ENCODE peak calls at places on chromosomes 12 and 14, in seven cellular contexts. I is neural crest cell, F is A549, G is MCF 10A, S is keratinocyte, D is B cell, Y is dorsolateral prefrontal cortex. E is an unnamed sample.

GRCh38 chr12:61513972-61514371 is 746.2 kb upstream of the USP15 start:
- DNase-seq in I (no peak), F (no peak), G (no peak), S (no peak), D (no peak), Y (no peak), E (no peak)

GRCh38 chr14:105867961-105868599 is 341.7 kb downstream of the TMEM121 start:
- DNase-seq in I (no peak), F (no peak), G (no peak), S (no peak), D (no peak), Y (peak), E (no peak)

GRCh38 chr14:102849522-102850379 is 72.5 kb downstream of the TRAF3 start:
- DNase-seq in I (no peak), F (no peak), G (no peak), S (no peak), D (no peak), Y (no peak), E (no peak)

GRCh38 chr14:70254476-70254961 is 65.8 kb upstream of the SLC8A3 start:
- DNase-seq in I (peak), F (no peak), G (peak), S (no peak), D (peak), Y (no peak), E (no peak)

GRCh38 chr14:81478446-81478845 is 55.2 kb downstream of the SEL1L start:
- DNase-seq in I (no peak), F (no peak), G (peak), S (no peak), D (no peak), Y (no peak), E (no peak)

GRCh38 chr12:77087427-77087826 is 22.1 kb upstream of the E2F7 start:
- DNase-seq in I (no peak), F (no peak), G (no peak), S (no peak), D (no peak), Y (no peak), E (no peak)

GRCh38 chr14:96126339-96126770 is 78.3 kb upstream of the BDKRB2 start:
- DNase-seq in I (no peak), F (no peak), G (no peak), S (no peak), D (no peak), Y (no peak), E (no peak)

GRCh38 chr12:103729499-103729898 is 111.5 kb downstream of the NT5DC3 start:
- DNase-seq in I (no peak), F (no peak), G (no peak), S (no peak), D (no peak), Y (no peak), E (no peak)

GRCh38 chr12:121711925-121712461 is 559 bp upstream of the TMEM120B start:
- DNase-seq in I (no peak), F (peak), G (no peak), S (no peak), D (no peak), Y (no peak), E (no peak)

GRCh38 chr12:105231396-105231795 is 4.6 kb downstream of the APPL2 start:
- DNase-seq in I (no peak), F (no peak), G (no peak), S (no peak), D (no peak), Y (no peak), E (no peak)

GRCh38 chr12:52608826-52609630 is 7.8 kb upstream of the KRT72 start:
- DNase-seq in I (no peak), F (no peak), G (no peak), S (no peak), D (no peak), Y (no peak), E (no peak)

GRCh38 chr14:78598046-78598652 is 428.0 kb downstream of the NRXN3 start:
- DNase-seq in I (peak), F (peak), G (peak), S (no peak), D (peak), Y (peak), E (peak)

GRCh38 chr12:30784508-30784907 is 29.8 kb upstream of the CAPRIN2 start:
- DNase-seq in I (no peak), F (no peak), G (no peak), S (no peak), D (no peak), Y (no peak), E (no peak)

GRCh38 chr14:57066887-57067513 is 201.7 kb downstream of the EXOC5 start:
- DNase-seq in I (peak), F (peak), G (peak), S (no peak), D (no peak), Y (no peak), E (no peak)